ENCODE peak calls at places on chromosomes 7 and 10, in four cellular contexts. One of them, this sample, is unnamed.

GRCh38 chr10:118459642-118460193 is 117.6 kb upstream of the FAM204A start:
- DNase-seq in GM04504: peak; percentile 32
- DNase-seq in stomach: peak; percentile 59
- DNase-seq in GM06990: no peak
- DNase-seq in this sample: peak; percentile 27

GRCh38 chr10:52539463-52539862 is 225.4 kb downstream of the DKK1 start:
- DNase-seq in GM04504: no peak
- DNase-seq in stomach: no peak
- DNase-seq in GM06990: no peak
- DNase-seq in this sample: no peak

GRCh38 chr7:117612637-117613036 is 132.8 kb downstream of the CFTR start:
- DNase-seq in GM04504: no peak
- DNase-seq in stomach: no peak
- DNase-seq in GM06990: no peak
- DNase-seq in this sample: no peak

GRCh38 chr10:2949948-2950354 is 117.4 kb upstream of the PFKP start:
- DNase-seq in GM04504: no peak
- DNase-seq in stomach: no peak
- DNase-seq in GM06990: peak; percentile 32
- DNase-seq in this sample: no peak

GRCh38 chr10:77031531-77031930 is 606.1 kb downstream of the KCNMA1 start:
- DNase-seq in GM04504: no peak
- DNase-seq in stomach: no peak
- DNase-seq in GM06990: no peak
- DNase-seq in this sample: no peak

GRCh38 chr7:99268361-99268908 is 4.2 kb upstream of the MYH16 start:
- DNase-seq in GM04504: no peak
- DNase-seq in stomach: no peak
- DNase-seq in GM06990: no peak
- DNase-seq in this sample: no peak

GRCh38 chr7:92811158-92811557 is 25.2 kb downstream of the CDK6 start:
- DNase-seq in GM04504: no peak
- DNase-seq in stomach: no peak
- DNase-seq in GM06990: no peak
- DNase-seq in this sample: no peak

GRCh38 chr7:152986369-152986768 is 226.8 kb downstream of the ACTR3B start:
- DNase-seq in GM04504: no peak
- DNase-seq in stomach: no peak
- DNase-seq in GM06990: no peak
- DNase-seq in this sample: no peak

This sample was measured in HFF-Myc.